ENCODE peak calls at places on chromosomes 1 and 21, in six cellular contexts. One of them, this sample, is unnamed.

GRCh38 chr21:45836268-45836655 is 145.3 kb upstream of the COL6A1 start:
- DNase-seq in A549: no peak
- DNase-seq in transverse colon: no peak
- DNase-seq in esophagus squamous epithelium: no peak
- DNase-seq in adrenal gland: no peak
- DNase-seq in Peyer's patch: no peak
- DNase-seq in this sample: no peak

GRCh38 chr1:226643701-226644540 is 95.2 kb downstream of the ITPKB start:
- DNase-seq in esophagus squamous epithelium: no peak
- DNase-seq in Peyer's patch: peak; percentile 88
- DNase-seq in A549: no peak
- DNase-seq in adrenal gland: no peak
- DNase-seq in transverse colon: no peak
- DNase-seq in this sample: no peak

GRCh38 chr1:228275435-228276342 is 67.8 kb downstream of the OBSCN start:
- DNase-seq in A549: no peak
- DNase-seq in adrenal gland: peak; percentile 85
- DNase-seq in Peyer's patch: peak; percentile 96
- DNase-seq in transverse colon: peak; percentile 93
- DNase-seq in esophagus squamous epithelium: peak; percentile 55
- DNase-seq in this sample: peak; percentile 86

GRCh38 chr1:107965112-107965991 is at the start of gene VAV3:
- DNase-seq in A549: peak; percentile 67
- DNase-seq in transverse colon: peak; percentile 56
- DNase-seq in adrenal gland: peak; percentile 74
- DNase-seq in Peyer's patch: peak; percentile 75
- DNase-seq in esophagus squamous epithelium: no peak
- DNase-seq in this sample: peak; percentile 70

GRCh38 chr1:17984510-17985085 is 123.0 kb upstream of the IGSF21 start:
- DNase-seq in adrenal gland: peak; percentile 23
- DNase-seq in A549: peak; percentile 16
- DNase-seq in Peyer's patch: peak; percentile 27
- DNase-seq in esophagus squamous epithelium: no peak
- DNase-seq in transverse colon: peak; percentile 24
- DNase-seq in this sample: peak; percentile 31

GRCh38 chr1:16961297-16962124 is 18.9 kb downstream of the MFAP2 start:
- DNase-seq in transverse colon: no peak
- DNase-seq in adrenal gland: no peak
- DNase-seq in A549: no peak
- DNase-seq in esophagus squamous epithelium: no peak
- DNase-seq in Peyer's patch: no peak
- DNase-seq in this sample: no peak

GRCh38 chr1:214071469-214071868 is 83.7 kb downstream of the PROX1 start:
- DNase-seq in A549: no peak
- DNase-seq in transverse colon: no peak
- DNase-seq in Peyer's patch: no peak
- DNase-seq in adrenal gland: no peak
- DNase-seq in esophagus squamous epithelium: no peak
- DNase-seq in this sample: no peak

GRCh38 chr1:173122958-173123852 is 72.5 kb upstream of the TNFSF18 start:
- DNase-seq in Peyer's patch: peak; percentile 29
- DNase-seq in transverse colon: peak; percentile 61
- DNase-seq in esophagus squamous epithelium: peak; percentile 19
- DNase-seq in adrenal gland: peak; percentile 75
- DNase-seq in A549: peak; percentile 51
- DNase-seq in this sample: peak; percentile 45

DNA sequence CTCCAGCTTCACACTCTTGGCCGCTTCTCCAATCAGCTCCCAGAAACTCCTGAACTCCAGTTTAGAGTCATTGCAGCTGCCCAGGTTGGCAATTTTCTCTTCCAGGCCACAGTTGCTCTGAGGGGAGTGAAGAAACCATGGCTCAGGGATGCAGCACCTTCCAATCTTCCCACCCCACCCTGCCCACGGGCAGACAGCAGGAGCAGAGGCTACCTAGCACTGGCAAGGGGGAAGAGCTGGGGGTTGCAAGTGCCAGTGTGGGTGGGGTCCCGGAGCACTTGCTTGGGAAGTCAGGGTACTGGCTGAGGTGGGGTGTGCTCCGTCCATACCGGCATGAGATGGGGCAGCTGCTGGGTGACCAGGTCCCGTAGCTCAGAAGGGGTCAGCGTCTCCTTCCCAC is 1.2 kb downstream of the S100A14 start:
- DNase-seq in adrenal gland: no peak
- DNase-seq in esophagus squamous epithelium: no peak
- DNase-seq in Peyer's patch: no peak
- DNase-seq in A549: no peak
- DNase-seq in transverse colon: no peak
- DNase-seq in this sample: no peak
- H3K4me3 ChIP-seq in adrenal gland: no peak overlapping the region
- H3K4me3 ChIP-seq in esophagus squamous epithelium: peak overlapping the region; percentile 54
- H3K4me3 ChIP-seq in Peyer's patch: peak overlapping the region; percentile 62
- H3K4me3 ChIP-seq in A549: no peak overlapping the region
- H3K4me3 ChIP-seq in transverse colon: peak overlapping the region; percentile 33
- H3K4me3 ChIP-seq in this sample: no peak overlapping the region

DNA sequence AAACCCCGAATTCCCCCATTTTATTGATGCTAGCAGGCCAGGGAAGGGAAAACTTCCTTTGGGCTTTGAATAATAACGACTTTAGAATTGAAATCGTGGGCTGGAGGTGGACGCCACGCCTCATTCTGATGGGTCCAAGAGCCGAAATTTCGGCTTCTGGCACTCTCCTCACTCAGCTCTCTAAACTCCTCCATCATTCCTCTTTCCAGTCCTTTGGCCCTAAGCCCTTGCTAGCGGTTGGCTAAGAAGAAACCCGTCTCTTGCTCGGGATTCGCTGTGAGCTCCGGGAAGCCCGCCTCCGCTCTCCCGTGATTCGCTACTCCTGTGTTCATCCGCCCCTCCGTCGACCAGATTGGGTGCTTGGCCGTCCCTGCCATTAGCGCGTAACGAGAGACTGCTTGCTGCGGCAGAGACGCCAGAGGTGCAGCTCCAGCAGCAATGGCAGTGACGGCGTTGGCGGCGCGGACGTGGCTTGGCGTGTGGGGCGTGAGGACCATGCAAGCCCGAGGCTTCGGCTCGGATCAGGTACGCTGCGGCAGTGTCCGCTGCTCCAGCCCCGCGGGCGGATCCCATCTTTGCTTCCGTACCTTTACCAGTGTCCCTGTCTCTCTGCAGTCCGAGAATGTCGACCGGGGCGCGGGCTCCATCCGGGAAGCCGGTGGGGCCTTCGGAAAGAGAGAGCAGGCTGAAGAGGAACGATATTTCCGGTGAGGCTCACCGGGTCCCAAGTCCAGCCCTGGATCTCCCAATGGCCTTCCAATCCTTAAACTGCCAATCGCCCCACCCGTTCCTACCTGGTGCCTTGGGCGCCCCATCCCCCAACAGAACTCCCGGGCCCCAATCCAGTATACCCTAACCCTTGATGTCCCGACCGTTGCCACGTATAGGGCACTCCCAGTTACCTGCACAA is at the start of gene ATP5IF1:
- DNase-seq in esophagus squamous epithelium: peak; percentile 88
- DNase-seq in adrenal gland: peak; percentile 98
- DNase-seq in A549: peak; percentile 95
- DNase-seq in Peyer's patch: peak; percentile 96
- DNase-seq in transverse colon: peak; percentile 97
- DNase-seq in this sample: peak; percentile 98
- TF ChIP-seq POLR2A in esophagus squamous epithelium: peak; percentile 94
- TF ChIP-seq POLR2A in adrenal gland: peak; percentile 99
- TF ChIP-seq POLR2A in A549: peak; percentile 93
- TF ChIP-seq POLR2A in Peyer's patch: peak; percentile 88
- TF ChIP-seq POLR2A in transverse colon: peak; percentile 95
- TF ChIP-seq POLR2A in this sample: peak; percentile 88

GRCh38 chr1:5990913-5991783 is 1.1 kb downstream of the NPHP4 start:
- DNase-seq in A549: no peak
- DNase-seq in esophagus squamous epithelium: no peak
- DNase-seq in Peyer's patch: peak; percentile 25
- DNase-seq in transverse colon: peak; percentile 43
- DNase-seq in adrenal gland: no peak
- DNase-seq in this sample: peak; percentile 35

GRCh38 chr1:5992034-5992813 is at the start of gene NPHP4:
- DNase-seq in transverse colon: peak; percentile 99
- DNase-seq in esophagus squamous epithelium: peak; percentile 96
- DNase-seq in A549: peak; percentile 99
- DNase-seq in Peyer's patch: peak; percentile 99
- DNase-seq in adrenal gland: peak; percentile 100
- DNase-seq in this sample: peak; percentile 100

GRCh38 chr1:5991784-5992033 is 516 bp downstream of the NPHP4 start:
- DNase-seq in Peyer's patch: peak; percentile 38
- DNase-seq in transverse colon: peak; percentile 27
- DNase-seq in adrenal gland: no peak
- DNase-seq in esophagus squamous epithelium: no peak
- DNase-seq in A549: no peak
- DNase-seq in this sample: no peak

GRCh38 chr1:5993553-5994510 is 1.6 kb upstream of the NPHP4 start:
- DNase-seq in transverse colon: no peak
- DNase-seq in Peyer's patch: peak; percentile 28
- DNase-seq in esophagus squamous epithelium: no peak
- DNase-seq in adrenal gland: no peak
- DNase-seq in A549: no peak
- DNase-seq in this sample: no peak

GRCh38 chr1:5992814-5993552 is 758 bp upstream of the NPHP4 start:
- DNase-seq in adrenal gland: no peak
- DNase-seq in transverse colon: no peak
- DNase-seq in A549: no peak
- DNase-seq in Peyer's patch: peak; percentile 30
- DNase-seq in esophagus squamous epithelium: no peak
- DNase-seq in this sample: no peak
- H3K4me3 ChIP-seq in adrenal gland: peak overlapping the region; percentile 89
- H3K4me3 ChIP-seq in transverse colon: peak overlapping the region; percentile 82
- H3K4me3 ChIP-seq in A549: peak overlapping the region; percentile 61
- H3K4me3 ChIP-seq in Peyer's patch: peak overlapping the region; percentile 66
- H3K4me3 ChIP-seq in esophagus squamous epithelium: peak overlapping the region; percentile 59
- H3K4me3 ChIP-seq in this sample: peak overlapping the region; percentile 82

DNA sequence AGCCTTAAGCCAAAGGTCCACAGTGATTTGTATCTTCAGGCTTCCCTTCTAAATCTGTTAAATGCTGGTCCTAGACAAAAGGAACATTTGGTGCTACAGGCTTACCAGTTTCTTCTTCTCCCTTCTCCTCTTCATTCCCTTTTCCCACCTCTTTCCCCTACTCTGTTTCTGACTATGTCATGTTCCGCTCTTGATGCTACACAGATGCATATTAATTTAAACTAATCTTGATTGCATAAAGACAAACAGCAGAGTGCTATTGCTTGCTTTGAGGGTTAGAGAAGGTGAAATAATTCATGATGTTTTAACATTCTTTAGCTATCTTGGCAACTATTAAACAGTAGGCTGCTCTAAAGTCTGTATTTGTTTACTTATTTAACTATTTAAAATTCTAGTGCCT is 34.3 kb upstream of the COL24A1 start:
- DNase-seq in adrenal gland: no peak
- DNase-seq in A549: no peak
- DNase-seq in transverse colon: no peak
- DNase-seq in Peyer's patch: no peak
- DNase-seq in esophagus squamous epithelium: no peak
- DNase-seq in this sample: no peak
- TF ChIP-seq POLR2A in adrenal gland: no peak
- TF ChIP-seq POLR2A in A549: no peak
- TF ChIP-seq POLR2A in transverse colon: no peak
- TF ChIP-seq POLR2A in Peyer's patch: no peak
- TF ChIP-seq POLR2A in esophagus squamous epithelium: no peak
- TF ChIP-seq POLR2A in this sample: no peak

DNA sequence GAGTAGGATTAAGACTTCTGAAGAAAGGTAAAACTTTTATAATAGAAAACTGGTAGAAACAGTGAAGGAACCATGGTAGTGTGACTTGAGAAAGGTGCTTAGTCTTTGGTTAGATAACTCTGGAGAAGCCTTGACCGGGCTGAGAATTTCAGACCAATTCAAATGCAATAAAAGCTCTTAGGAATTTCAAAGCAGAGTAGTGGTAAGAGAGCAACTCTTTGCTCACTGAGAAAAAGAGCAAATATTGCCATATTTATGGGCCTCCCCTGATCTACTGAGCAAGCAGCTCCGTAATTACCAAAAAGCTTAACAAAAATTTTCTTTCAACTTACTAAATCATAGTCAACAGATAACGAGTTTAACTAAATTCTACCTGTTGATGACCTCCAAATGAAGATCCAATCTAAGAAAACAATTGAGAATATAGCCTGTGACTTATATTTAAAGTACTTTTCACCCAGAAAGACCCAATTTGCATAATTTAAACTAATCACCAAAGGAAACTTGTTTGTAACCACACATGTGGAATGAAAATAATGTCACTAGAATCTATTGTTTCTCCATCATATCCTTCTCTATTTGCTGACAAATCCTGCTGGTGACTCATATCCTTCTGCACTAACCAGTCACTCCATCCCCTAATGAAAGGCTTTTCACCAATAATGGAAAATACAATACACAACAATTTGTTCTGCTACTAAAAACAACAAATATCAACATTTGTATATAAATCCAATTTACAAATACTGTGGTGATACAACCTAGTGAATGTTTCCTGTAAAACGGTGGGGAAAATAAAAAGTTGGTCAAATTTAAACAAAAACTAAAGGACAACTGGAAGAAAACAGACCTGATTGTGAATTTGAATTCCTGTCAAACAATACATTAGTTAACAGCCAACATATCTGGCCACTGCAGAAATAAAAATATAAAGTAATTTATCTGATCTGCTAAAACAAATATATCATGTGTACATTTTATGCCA is 6.6 kb downstream of the PTP4A2 start:
- DNase-seq in Peyer's patch: no peak
- DNase-seq in esophagus squamous epithelium: no peak
- DNase-seq in transverse colon: no peak
- DNase-seq in A549: no peak
- DNase-seq in adrenal gland: no peak
- DNase-seq in this sample: no peak
- H3K4me3 ChIP-seq in Peyer's patch: no peak overlapping the region
- H3K4me3 ChIP-seq in esophagus squamous epithelium: no peak overlapping the region
- H3K4me3 ChIP-seq in transverse colon: no peak overlapping the region
- H3K4me3 ChIP-seq in A549: peak overlapping the region; percentile 6
- H3K4me3 ChIP-seq in adrenal gland: no peak overlapping the region
- H3K4me3 ChIP-seq in this sample: no peak overlapping the region

DNA sequence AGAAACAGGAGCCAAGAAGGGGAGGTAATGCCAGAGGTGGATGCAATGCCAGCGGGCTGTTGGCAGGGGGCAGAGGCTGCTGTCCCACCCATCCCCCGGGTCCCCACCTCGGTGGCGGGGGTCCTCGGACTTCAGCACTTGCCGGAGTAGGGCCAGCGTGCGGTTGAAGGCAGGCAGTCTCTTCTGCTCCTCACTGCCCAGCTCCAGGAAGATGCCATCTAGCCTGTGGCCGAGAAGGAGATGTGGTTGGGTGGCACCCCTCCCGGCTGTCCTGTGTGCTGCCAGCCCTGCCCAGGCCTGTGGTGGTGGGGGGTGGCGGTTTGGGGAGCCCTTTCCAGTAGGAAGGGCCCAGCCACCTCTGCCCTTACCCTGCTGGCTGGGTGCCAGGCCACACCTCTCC is 13.5 kb downstream of the TTC22 start:
- DNase-seq in adrenal gland: no peak
- DNase-seq in esophagus squamous epithelium: no peak
- DNase-seq in Peyer's patch: no peak
- DNase-seq in transverse colon: no peak
- DNase-seq in A549: no peak
- DNase-seq in this sample: no peak
- TF ChIP-seq POLR2A in adrenal gland: no peak
- TF ChIP-seq POLR2A in esophagus squamous epithelium: no peak
- TF ChIP-seq POLR2A in Peyer's patch: no peak
- TF ChIP-seq POLR2A in transverse colon: no peak
- TF ChIP-seq POLR2A in A549: no peak
- TF ChIP-seq POLR2A in this sample: no peak

This sample was measured in stomach.